ENCODE peak calls at places on chromosomes 3 and 15, in six cellular contexts. M is H1, D is H9, U is neuronal stem cell, Z is mesendoderm, B is IMR-90. F is an unnamed sample.

GRCh38 chr3:69425249-69425648 is 39.4 kb upstream of the FRMD4B start:
- DNase-seq in B (peak; percentile 7), M (no peak), U (no peak), D (peak; percentile 37), Z (peak; percentile 54), F (peak; percentile 36)

GRCh38 chr3:177468816-177469590 is 271.7 kb upstream of the TBL1XR1 start:
- DNase-seq in B (peak; percentile 49), U (no peak), Z (peak; percentile 75), M (no peak), D (no peak), F (peak; percentile 53)

GRCh38 chr3:54987719-54988118 is 59.9 kb upstream of the LRTM1 start:
- DNase-seq in D (no peak), Z (no peak), U (no peak), M (no peak), B (no peak), F (no peak)

GRCh38 chr3:16174976-16175901 is 759 bp downstream of the GALNT15 start:
- DNase-seq in M (no peak), Z (no peak), D (peak; percentile 26), B (no peak), U (no peak), F (no peak)

GRCh38 chr3:50587806-50588758 is 18.8 kb downstream of the HEMK1 start:
- DNase-seq in D (no peak), M (no peak), Z (no peak), B (no peak), U (no peak), F (no peak)

GRCh38 chr3:14151471-14152083 is 26.7 kb downstream of the TMEM43 start:
- DNase-seq in M (no peak), D (peak; percentile 13), Z (no peak), U (no peak), B (no peak), F (no peak)

GRCh38 chr15:99155961-99156443 is 51.1 kb downstream of the SYNM start:
- DNase-seq in M (no peak), U (no peak), Z (peak; percentile 81), D (no peak), B (peak; percentile 65), F (no peak)

GRCh38 chr3:104598848-104599501 is 767.7 kb upstream of the ALCAM start:
- DNase-seq in U (no peak), B (no peak), M (no peak), D (no peak), Z (no peak), F (no peak)

GRCh38 chr3:146250449-146251382 is at the start of gene PLSCR4:
- DNase-seq in U (peak; percentile 27), B (peak; percentile 47), M (no peak), D (peak; percentile 47), Z (peak; percentile 66), F (peak; percentile 65)

DNA sequence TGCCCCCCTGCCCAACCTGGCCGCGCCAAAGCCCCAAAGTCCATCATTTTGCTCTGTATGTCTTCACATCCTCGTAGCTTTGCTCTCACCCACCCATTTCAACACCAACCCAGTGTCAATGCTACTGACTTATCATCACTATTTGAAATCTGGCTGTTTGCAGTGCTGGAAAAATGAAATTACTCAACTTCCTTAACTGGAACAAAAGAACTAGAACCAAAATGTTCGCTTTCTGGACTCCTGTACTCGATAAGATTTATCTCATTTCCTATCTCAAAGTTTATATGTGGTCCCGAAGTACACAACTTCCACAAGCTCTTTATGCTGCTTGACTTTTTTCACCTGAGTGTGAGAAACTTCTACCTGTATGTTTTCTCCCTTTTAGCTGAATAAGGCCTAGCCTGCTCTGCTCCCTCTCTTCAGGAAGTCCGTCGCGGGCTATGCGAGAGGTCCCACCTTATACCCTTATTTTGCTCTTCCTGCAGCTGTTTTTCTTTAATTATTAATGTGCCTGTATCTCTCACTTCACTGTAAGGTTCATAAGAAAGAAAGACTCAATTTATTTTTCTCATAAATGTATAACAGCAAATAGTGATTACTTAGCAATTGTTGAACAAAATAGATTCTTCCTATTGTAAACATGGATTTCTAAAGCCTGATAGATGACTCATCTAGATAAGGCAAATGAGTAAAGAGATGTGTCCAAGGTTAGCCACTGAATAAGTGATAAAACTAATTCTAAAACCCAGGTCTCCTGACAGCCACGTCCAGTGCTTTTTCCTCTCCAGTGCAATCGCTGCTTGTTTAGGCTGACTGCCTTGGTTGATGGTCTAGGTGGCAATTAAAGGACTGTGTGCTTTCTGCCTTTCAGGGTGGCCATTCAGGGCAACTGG is 464.1 kb upstream of the TPRG1 start:
- DNase-seq in Z (no peak), M (no peak), D (no peak), U (no peak), B (peak; percentile 25), F (no peak)
- H3K23ac ChIP-seq in Z (no peak overlapping the region), M (no peak overlapping the region), D (no peak overlapping the region), U (no peak overlapping the region), B (no peak overlapping the region), F (no peak overlapping the region)

DNA sequence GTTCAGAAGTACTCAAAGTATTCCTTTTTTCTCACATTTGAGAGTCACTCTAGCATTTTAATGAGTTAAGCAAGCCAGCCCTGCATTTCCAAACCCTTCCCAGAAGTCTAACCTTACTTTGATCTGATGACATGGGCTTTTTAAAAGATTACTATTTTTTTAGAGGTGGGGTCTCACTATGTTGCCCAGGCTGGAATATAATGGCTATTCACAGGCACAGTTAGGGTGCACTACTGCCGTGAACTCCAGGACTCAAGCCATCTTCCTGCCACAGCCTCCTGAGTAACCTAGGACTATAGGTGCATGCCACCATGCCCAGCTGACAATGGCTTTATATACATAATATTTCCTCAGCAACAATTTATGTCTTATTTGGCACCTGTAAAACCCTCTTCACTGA is 64.1 kb upstream of the GOLGA6B start:
- DNase-seq in B (no peak), U (no peak), D (no peak), Z (no peak), M (no peak), F (no peak)
- H3K23ac ChIP-seq in B (no peak overlapping the region), U (no peak overlapping the region), D (no peak overlapping the region), Z (no peak overlapping the region), M (no peak overlapping the region), F (no peak overlapping the region)

DNA sequence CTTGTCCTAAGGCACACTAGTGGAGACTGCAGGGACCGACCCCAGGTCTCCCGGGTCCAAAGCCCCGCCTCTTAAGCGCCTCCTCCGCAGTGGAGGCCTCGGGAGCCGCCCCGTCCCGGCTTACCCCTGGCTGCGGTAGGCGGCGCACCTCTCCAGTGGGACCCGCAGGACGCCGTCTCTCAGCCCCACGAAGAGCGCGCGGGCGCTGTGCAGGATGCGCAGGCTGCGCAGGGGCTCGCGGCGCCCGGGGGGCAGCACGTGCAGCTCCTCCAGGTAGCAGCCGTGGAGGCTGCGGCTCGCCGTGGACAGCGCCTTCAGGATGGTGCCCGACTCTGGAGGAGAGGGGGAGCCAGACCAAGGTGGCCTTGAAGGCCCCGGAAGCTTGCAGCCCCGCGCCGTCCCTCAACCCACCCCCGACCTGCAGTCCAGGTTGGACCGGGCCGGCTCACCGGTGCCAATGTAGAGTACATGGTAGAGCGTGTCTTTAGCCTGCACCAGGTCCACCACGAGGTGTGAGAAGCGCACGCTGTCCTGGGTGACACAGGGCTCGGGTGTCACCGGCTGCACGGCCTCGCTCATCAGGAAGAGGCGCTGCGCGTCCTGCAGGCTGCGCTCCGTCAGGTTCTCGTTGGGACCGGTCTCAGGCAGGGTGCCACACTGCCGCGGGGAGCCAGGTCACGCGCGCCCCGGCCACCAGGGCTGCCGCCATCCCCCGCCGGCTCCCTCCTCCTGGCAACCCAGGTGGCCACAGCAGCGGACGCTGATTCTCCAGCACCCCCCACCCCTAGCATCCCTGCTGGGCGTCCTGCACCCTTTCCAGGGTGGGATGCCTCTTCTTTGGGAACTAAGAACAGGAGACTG is 105.5 kb downstream of the SEMA5B start:
- DNase-seq in B (no peak), D (peak; percentile 78), M (no peak), Z (peak; percentile 57), U (peak; percentile 15), F (no peak)
- H3K23ac ChIP-seq in B (no peak overlapping the region), D (no peak overlapping the region), M (no peak overlapping the region), Z (no peak overlapping the region), U (peak overlapping the region; percentile 53), F (no peak overlapping the region)

GRCh38 chr15:62958528-62958927 is 84.0 kb upstream of the TPM1 start:
- DNase-seq in U (no peak), M (no peak), B (no peak), Z (no peak), D (no peak), F (no peak)

GRCh38 chr15:62958944-62959343 is 83.6 kb upstream of the TPM1 start:
- DNase-seq in B (no peak), D (no peak), M (no peak), Z (no peak), U (no peak), F (no peak)

GRCh38 chr15:62964251-62964650 is 78.3 kb upstream of the TPM1 start:
- DNase-seq in U (no peak), M (no peak), B (peak; percentile 12), Z (no peak), D (no peak), F (no peak)

GRCh38 chr15:62961134-62961533 is 81.4 kb upstream of the TPM1 start:
- DNase-seq in U (no peak), Z (no peak), B (no peak), M (no peak), D (no peak), F (no peak)

GRCh38 chr15:62962101-62962995 is 80.2 kb upstream of the TPM1 start:
- DNase-seq in U (no peak), D (no peak), M (no peak), Z (no peak), B (no peak), F (no peak)
- H3K23ac ChIP-seq in U (peak overlapping the region; percentile 68), D (no peak overlapping the region), M (no peak overlapping the region), Z (no peak overlapping the region), B (no peak overlapping the region), F (no peak overlapping the region)

DNA sequence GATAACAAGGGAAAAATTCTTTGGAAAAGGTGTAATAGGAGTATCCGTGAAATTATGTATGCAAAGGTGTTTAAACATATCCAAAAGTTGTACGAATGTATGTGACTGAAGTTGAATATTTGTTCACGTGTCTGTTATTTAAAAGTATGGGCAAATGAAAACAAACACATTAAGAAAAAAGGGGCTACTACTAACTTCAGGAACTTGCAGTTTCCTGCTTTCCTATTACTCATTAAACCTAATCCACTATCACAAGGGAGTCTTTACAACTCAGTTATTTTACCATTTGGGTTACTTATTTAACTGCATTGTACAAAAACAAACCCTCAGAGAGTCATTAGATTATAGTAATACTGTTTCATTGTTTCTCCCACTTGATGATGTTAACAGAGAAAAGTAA is 33.9 kb upstream of the GRAMD1C start:
- DNase-seq in D (no peak), B (no peak), Z (no peak), M (no peak), U (no peak), F (no peak)
- H3K23ac ChIP-seq in D (no peak overlapping the region), B (no peak overlapping the region), Z (no peak overlapping the region), M (no peak overlapping the region), U (no peak overlapping the region), F (no peak overlapping the region)

GRCh38 chr15:76936671-76937070 is 5.1 kb downstream of the RCN2 start:
- DNase-seq in M (no peak), D (no peak), Z (no peak), B (no peak), U (no peak), F (no peak)
- H3K23ac ChIP-seq in M (no peak overlapping the region), D (no peak overlapping the region), Z (no peak overlapping the region), B (no peak overlapping the region), U (no peak overlapping the region), F (no peak overlapping the region)